ENCODE peak calls at places on chromosomes 6 and 20, in six cellular contexts. G is left lobe of liver, F is HEK293T, T is T follicular helper cell, B is non-pigmented ciliary epithelial cell, E is NCI-H510A treated with DMSO at 0.1 percent for 48 hours. S is an unnamed sample.

GRCh38 chr6:118739976-118740771 is 88.8 kb upstream of the CEP85L start:
- DNase-seq in G (no peak), E (no peak), B (no peak), T (no peak), F (no peak), S (no peak)

GRCh38 chr20:62818592-62819493 is 2.0 kb downstream of the COL9A3 start:
- DNase-seq in G (no peak), B (no peak), E (no peak), F (no peak), T (no peak), S (no peak)

GRCh38 chr6:32945106-32945761 is 4.4 kb upstream of the HLA-DMB start:
- DNase-seq in T (no peak), F (no peak), G (no peak), E (no peak), B (no peak), S (no peak)

GRCh38 chr6:26159417-26160273 is 72.4 kb downstream of the HFE start:
- DNase-seq in G (no peak), B (no peak), T (no peak), E (peak), F (peak), S (no peak)

GRCh38 chr20:44526129-44526528 is 4.3 kb upstream of the SERINC3 start:
- DNase-seq in T (no peak), F (no peak), B (no peak), G (no peak), E (no peak), S (no peak)

GRCh38 chr20:17701826-17702225 is 2.1 kb downstream of the BANF2 start:
- DNase-seq in F (no peak), E (no peak), T (no peak), G (no peak), B (no peak), S (no peak)

GRCh38 chr20:41308290-41308691 is 9.2 kb downstream of the ZHX3 start:
- DNase-seq in T (no peak), E (no peak), B (no peak), G (no peak), F (no peak), S (no peak)

GRCh38 chr6:1827984-1828793 is 218.5 kb downstream of the FOXC1 start:
- DNase-seq in T (no peak), F (no peak), E (no peak), G (no peak), B (no peak), S (no peak)

GRCh38 chr6:113939825-113940224 is 31.1 kb downstream of the HDAC2 start:
- DNase-seq in T (no peak), F (no peak), G (no peak), B (no peak), E (no peak), S (no peak)

GRCh38 chr6:74213995-74214394 is 518.0 kb downstream of the CD109 start:
- DNase-seq in F (no peak), E (peak), B (no peak), T (no peak), G (no peak), S (no peak)

GRCh38 chr6:134626131-134626530 is 308.2 kb upstream of the SGK1 start:
- DNase-seq in E (no peak), T (no peak), F (no peak), B (no peak), G (no peak), S (no peak)

GRCh38 chr6:117491916-117492315 is 9.4 kb downstream of the DCBLD1 start:
- DNase-seq in E (no peak), T (no peak), G (no peak), F (no peak), B (no peak), S (no peak)

GRCh38 chr20:3000852-3001523 is 42.4 kb upstream of the GNRH2 start:
- DNase-seq in G (no peak), B (peak), T (no peak), F (peak), E (peak), S (peak)